ENCODE peak calls at places on chromosomes 3 and 15, in ten cellular contexts. P is CD4-positive, alpha-beta memory T cell; Z is cardiac fibroblast; H is DND-41; J is uterus; R is brain microvascular endothelial cell; B is AG04450; K is heart right ventricle; X is bronchial epithelial cell; N is heart left ventricle. C is an unnamed sample.

GRCh38 chr3:156654834-156655233 is 19.6 kb upstream of the TIPARP start:
- DNase-seq in P (no peak), Z (no peak), H (no peak), J (no peak), R (no peak), B (no peak), K (no peak), X (no peak), N (no peak), C (no peak)

GRCh38 chr15:63089260-63090043 is 32.2 kb upstream of the LACTB start:
- DNase-seq in P (no peak), Z (peak), H (peak), J (peak), R (peak), B (peak), K (peak), X (peak), N (peak), C (peak)

GRCh38 chr3:169861871-169862270 is 7.9 kb downstream of the LRRC31 start:
- DNase-seq in P (no peak), Z (no peak), H (no peak), J (no peak), R (no peak), B (no peak), K (no peak), X (no peak), N (no peak), C (no peak)

GRCh38 chr3:135908225-135908624 is 57.3 kb upstream of the PPP2R3A start:
- DNase-seq in P (no peak), Z (peak), H (no peak), J (no peak), R (no peak), B (no peak), K (no peak), X (peak), N (no peak), C (no peak)

GRCh38 chr3:32313723-32314473 is 75.4 kb downstream of the CMTM8 start:
- DNase-seq in P (no peak), Z (peak), H (no peak), J (no peak), R (peak), B (no peak), K (no peak), X (peak), N (no peak), C (no peak)

GRCh38 chr3:190579514-190580137 is 65.7 kb downstream of the IL1RAP start:
- DNase-seq in P (no peak), Z (no peak), H (no peak), J (no peak), R (no peak), B (no peak), K (no peak), X (peak), N (no peak), C (no peak)

GRCh38 chr15:70337292-70338186 is 239.8 kb upstream of the TLE3 start:
- DNase-seq in P (no peak), Z (no peak), H (no peak), J (no peak), R (no peak), B (no peak), K (no peak), X (no peak), N (no peak), C (no peak)

GRCh38 chr3:172752651-172753050 is 2.1 kb downstream of the ECT2 start:
- DNase-seq in P (no peak), Z (no peak), H (no peak), J (no peak), R (no peak), B (no peak), K (no peak), X (no peak), N (no peak), C (no peak)

GRCh38 chr3:11757441-11757875 is 89.2 kb downstream of the TAMM41 start:
- DNase-seq in P (no peak), Z (peak), H (no peak), J (no peak), R (peak), B (peak), K (no peak), X (no peak), N (no peak), C (no peak)

GRCh38 chr15:69170597-69170996 is 10.2 kb downstream of the GLCE start:
- DNase-seq in P (no peak), Z (no peak), H (no peak), J (no peak), R (no peak), B (no peak), K (no peak), X (no peak), N (no peak), C (no peak)

GRCh38 chr3:128726691-128727031 is 678 bp downstream of the RAB7A start:
- DNase-seq in P (peak), Z (peak), H (peak), J (peak), R (peak), B (no peak), K (peak), X (peak), N (peak), C (no peak)

GRCh38 chr3:54817628-54818027 is 110.2 kb downstream of the LRTM1 start:
- DNase-seq in P (no peak), Z (no peak), H (no peak), J (no peak), R (no peak), B (peak), K (no peak), X (peak), N (no peak), C (no peak)

GRCh38 chr15:95068847-95069518 is 837.6 kb downstream of the MCTP2 start:
- DNase-seq in P (no peak), Z (no peak), H (no peak), J (no peak), R (no peak), B (no peak), K (no peak), X (no peak), N (no peak), C (no peak)

GRCh38 chr15:89406756-89407650 is 72.4 kb upstream of the POLG start:
- DNase-seq in P (no peak), Z (no peak), H (no peak), J (no peak), R (no peak), B (no peak), K (no peak), X (no peak), N (no peak), C (no peak)

GRCh38 chr3:49787182-49787464 is 781 bp upstream of the IP6K1 start:
- DNase-seq in P (no peak), Z (no peak), H (no peak), J (no peak), R (no peak), B (no peak), K (no peak), X (peak), N (no peak), C (no peak)

GRCh38 chr3:129555616-129556357 is 12.8 kb downstream of the H1-8 start:
- DNase-seq in P (no peak), Z (no peak), H (no peak), J (no peak), R (peak), B (no peak), K (no peak), X (no peak), N (no peak), C (no peak)

GRCh38 chr3:14633819-14634424 is 17.6 kb upstream of the CCDC174 start:
- DNase-seq in P (peak), Z (peak), H (peak), J (no peak), R (peak), B (peak), K (peak), X (peak), N (peak), C (peak)

GRCh38 chr3:157136647-157137387 is 23.1 kb downstream of the CCNL1 start:
- DNase-seq in P (no peak), Z (peak), H (no peak), J (no peak), R (no peak), B (no peak), K (no peak), X (peak), N (no peak), C (no peak)

GRCh38 chr3:65672876-65673815 is 365.6 kb downstream of the MAGI1 start:
- DNase-seq in P (no peak), Z (peak), H (peak), J (peak), R (peak), B (peak), K (peak), X (peak), N (peak), C (no peak)

GRCh38 chr15:84681822-84682221 is 23.8 kb upstream of the NMB start:
- DNase-seq in P (peak), Z (peak), H (no peak), J (no peak), R (peak), B (no peak), K (no peak), X (peak), N (no peak), C (no peak)

GRCh38 chr3:105158277-105158676 is 208.4 kb upstream of the ALCAM start:
- DNase-seq in P (no peak), Z (no peak), H (no peak), J (no peak), R (no peak), B (no peak), K (no peak), X (no peak), N (no peak), C (no peak)

GRCh38 chr15:95770191-95770590 is 560.3 kb upstream of the NR2F2 start:
- DNase-seq in P (no peak), Z (peak), H (no peak), J (no peak), R (peak), B (no peak), K (no peak), X (peak), N (no peak), C (no peak)

GRCh38 chr3:186640473-186640818 is 247 bp downstream of the FETUB start:
- DNase-seq in P (no peak), Z (peak), H (no peak), J (no peak), R (peak), B (no peak), K (no peak), X (peak), N (no peak), C (no peak)

GRCh38 chr3:51777985-51778384 is 1.1 kb downstream of the IQCF6 start:
- DNase-seq in P (no peak), Z (no peak), H (no peak), J (no peak), R (no peak), B (no peak), K (peak), X (no peak), N (peak), C (no peak)

GRCh38 chr3:39456159-39456558 is 11.3 kb upstream of the MOBP start:
- DNase-seq in P (no peak), Z (no peak), H (no peak), J (no peak), R (no peak), B (no peak), K (no peak), X (no peak), N (no peak), C (no peak)

GRCh38 chr3:80334534-80334933 is 566.7 kb upstream of the ROBO1 start:
- DNase-seq in P (no peak), Z (no peak), H (no peak), J (no peak), R (no peak), B (no peak), K (no peak), X (no peak), N (no peak), C (no peak)

GRCh38 chr3:6994081-6994668 is 133.3 kb downstream of the GRM7 start:
- DNase-seq in P (no peak), Z (peak), H (no peak), J (no peak), R (no peak), B (no peak), K (no peak), X (peak), N (no peak), C (no peak)

GRCh38 chr15:77508541-77509505 is 88.1 kb downstream of the HMG20A start:
- DNase-seq in P (no peak), Z (peak), H (no peak), J (no peak), R (no peak), B (no peak), K (peak), X (no peak), N (no peak), C (no peak)

GRCh38 chr15:99385865-99386264 is 134.6 kb downstream of the LRRC28 start:
- DNase-seq in P (no peak), Z (peak), H (no peak), J (peak), R (peak), B (peak), K (peak), X (no peak), N (peak), C (no peak)

GRCh38 chr3:52779411-52780297 is 2.3 kb downstream of the ITIH1 start:
- DNase-seq in P (no peak), Z (no peak), H (no peak), J (no peak), R (no peak), B (no peak), K (no peak), X (no peak), N (no peak), C (no peak)

GRCh38 chr3:106862067-106862466 is 515.2 kb upstream of the CCDC54 start:
- DNase-seq in P (no peak), Z (peak), H (no peak), J (no peak), R (peak), B (no peak), K (no peak), X (peak), N (no peak), C (no peak)

GRCh38 chr3:46386206-46386605 is 15.5 kb downstream of the CCR5 start:
- DNase-seq in P (no peak), Z (peak), H (peak), J (no peak), R (peak), B (no peak), K (no peak), X (peak), N (no peak), C (no peak)

GRCh38 chr3:113804701-113805100 is 33.9 kb upstream of the GRAMD1C start:
- DNase-seq in P (no peak), Z (no peak), H (no peak), J (no peak), R (no peak), B (no peak), K (no peak), X (no peak), N (no peak), C (no peak)

GRCh38 chr3:89179355-89179997 is 72.1 kb downstream of the EPHA3 start:
- DNase-seq in P (no peak), Z (peak), H (no peak), J (no peak), R (peak), B (no peak), K (no peak), X (peak), N (no peak), C (no peak)

GRCh38 chr3:142958707-142959106 is 4.8 kb downstream of the PAQR9 start:
- DNase-seq in P (no peak), Z (peak), H (no peak), J (no peak), R (peak), B (no peak), K (no peak), X (peak), N (peak), C (no peak)

GRCh38 chr3:51717947-51718346 is 11.1 kb downstream of the GRM2 start:
- DNase-seq in P (no peak), Z (no peak), H (no peak), J (no peak), R (no peak), B (no peak), K (no peak), X (no peak), N (no peak), C (no peak)

GRCh38 chr15:45469027-45469426 is 53.5 kb downstream of the SLC30A4 start:
- DNase-seq in P (no peak), Z (no peak), H (no peak), J (no peak), R (no peak), B (no peak), K (no peak), X (no peak), N (no peak), C (no peak)
- H3K4me3 ChIP-seq in P (no peak), Z (no peak), H (no peak), J (no peak), R (no peak), B (no peak), K (no peak), X (no peak), N (no peak), C (no peak)

GRCh38 chr15:93656041-93656440 is 567.0 kb upstream of the RGMA start:
- DNase-seq in P (no peak), Z (no peak), H (no peak), J (no peak), R (no peak), B (no peak), K (no peak), X (peak), N (no peak), C (no peak)
- H3K4me3 ChIP-seq in P (no peak), Z (no peak), H (no peak), J (no peak), R (no peak), B (no peak), K (no peak), X (no peak), N (no peak), C (no peak)

GRCh38 chr15:33310481-33311311 is at the start of gene RYR3:
- DNase-seq in P (no peak), Z (peak), H (no peak), J (peak), R (peak), B (no peak), K (peak), X (peak), N (no peak), C (no peak)
- H3K4me3 ChIP-seq in P (no peak), Z (no peak), H (no peak), J (peak), R (peak), B (no peak), K (peak), X (no peak), N (peak), C (no peak)

GRCh38 chr15:42456539-42456938 is 34.4 kb downstream of the ZNF106 start:
- DNase-seq in P (no peak), Z (peak), H (no peak), J (no peak), R (no peak), B (no peak), K (no peak), X (no peak), N (no peak), C (no peak)

GRCh38 chr15:42461261-42461660 is 29.7 kb downstream of the ZNF106 start:
- DNase-seq in P (no peak), Z (no peak), H (no peak), J (no peak), R (no peak), B (no peak), K (no peak), X (no peak), N (no peak), C (no peak)

GRCh38 chr15:42456971-42457370 is 34.0 kb downstream of the ZNF106 start:
- DNase-seq in P (no peak), Z (peak), H (no peak), J (no peak), R (peak), B (no peak), K (no peak), X (no peak), N (no peak), C (no peak)

GRCh38 chr15:42453826-42454225 is 37.1 kb downstream of the ZNF106 start:
- DNase-seq in P (no peak), Z (no peak), H (no peak), J (no peak), R (no peak), B (no peak), K (no peak), X (no peak), N (no peak), C (no peak)

DNA sequence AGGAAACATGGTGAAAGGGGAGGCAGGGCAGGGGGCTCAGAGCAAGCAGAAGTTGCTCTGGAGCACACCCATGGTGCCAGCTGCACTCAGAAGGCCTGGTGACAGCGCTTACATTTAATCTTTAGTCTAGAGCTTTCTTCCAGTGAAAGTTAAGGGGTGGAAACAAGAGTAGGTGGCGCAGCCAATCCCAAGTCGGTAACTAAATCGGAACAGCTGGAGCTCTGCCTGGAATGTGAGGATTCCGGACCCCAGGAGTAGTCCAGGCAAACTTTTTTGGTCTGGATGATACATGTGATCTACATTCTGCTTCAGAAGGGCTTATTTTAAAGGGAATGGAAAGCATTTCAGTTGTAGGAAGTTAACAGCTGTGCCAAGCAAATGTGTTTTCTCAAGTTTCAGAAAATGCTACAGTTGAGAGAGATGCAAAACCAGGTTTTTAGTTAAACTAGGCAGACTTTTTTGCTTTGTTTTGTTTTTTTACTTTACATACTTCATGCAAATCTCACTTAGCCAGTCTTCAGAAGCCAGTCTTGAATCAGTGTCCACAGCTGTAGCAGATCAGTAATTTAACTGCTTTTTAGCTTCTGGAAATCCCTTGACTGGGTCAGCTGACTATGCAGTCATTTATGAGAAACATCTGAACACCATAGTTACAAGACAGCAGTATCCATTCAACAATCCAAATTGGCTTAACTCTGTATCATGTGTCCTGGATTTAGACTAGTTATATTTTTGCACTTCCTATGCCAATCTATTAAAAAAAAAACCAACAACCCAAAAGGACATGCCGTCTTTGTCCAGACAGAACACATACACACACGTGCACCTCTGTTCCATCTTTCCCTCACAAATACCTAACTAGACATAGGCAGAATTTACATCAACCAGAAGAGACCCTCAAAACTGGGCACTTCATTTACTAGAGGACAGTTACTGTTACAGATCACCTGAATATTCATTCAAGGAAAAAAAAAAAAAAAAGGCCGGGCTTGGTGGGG is 33.2 kb downstream of the ZNF106 start:
- DNase-seq in P (no peak), Z (peak), H (no peak), J (peak), R (peak), B (peak), K (peak), X (peak), N (peak), C (peak)
- H3K4me3 ChIP-seq in P (no peak), Z (peak), H (no peak), J (peak), R (peak), B (peak), K (peak), X (no peak), N (peak), C (peak)

GRCh38 chr3:181613813-181614212 is 97.9 kb upstream of the SOX2 start:
- DNase-seq in P (no peak), Z (no peak), H (no peak), J (no peak), R (no peak), B (no peak), K (no peak), X (no peak), N (no peak), C (no peak)
- H3K4me3 ChIP-seq in P (no peak), Z (no peak), H (no peak), J (no peak), R (no peak), B (no peak), K (no peak), X (no peak), N (no peak), C (no peak)

DNA sequence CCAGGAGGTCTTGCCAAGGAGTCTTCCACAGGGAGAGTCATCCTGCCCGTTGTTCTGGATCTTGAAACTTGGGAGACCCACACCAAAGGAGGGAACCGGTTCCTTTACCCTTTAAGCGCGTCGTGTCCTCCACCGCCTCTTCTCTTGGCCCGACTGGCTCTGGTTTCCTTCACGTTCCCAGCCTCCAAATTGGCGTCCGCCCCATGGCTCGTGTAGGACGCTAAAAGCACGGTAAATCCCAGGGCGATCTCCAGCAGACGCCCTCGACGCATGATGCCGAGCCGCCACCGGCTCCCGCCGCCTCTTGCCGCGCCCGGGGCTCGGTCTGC is 1.0 kb downstream of the FBN1 start:
- DNase-seq in P (no peak), Z (peak), H (no peak), J (peak), R (no peak), B (no peak), K (peak), X (no peak), N (no peak), C (no peak)
- H3K4me3 ChIP-seq in P (no peak), Z (peak), H (no peak), J (peak), R (peak), B (peak), K (peak), X (no peak), N (peak), C (peak)

GRCh38 chr3:76991165-76991564 is 48.7 kb upstream of the ROBO2 start:
- DNase-seq in P (no peak), Z (no peak), H (no peak), J (no peak), R (no peak), B (no peak), K (no peak), X (peak), N (no peak), C (no peak)

GRCh38 chr3:76986876-76987513 is 52.9 kb upstream of the ROBO2 start:
- DNase-seq in P (no peak), Z (no peak), H (no peak), J (no peak), R (no peak), B (no peak), K (no peak), X (no peak), N (no peak), C (no peak)

GRCh38 chr3:76990606-76991005 is 49.3 kb upstream of the ROBO2 start:
- DNase-seq in P (no peak), Z (no peak), H (no peak), J (no peak), R (no peak), B (no peak), K (no peak), X (no peak), N (no peak), C (no peak)
- H3K4me3 ChIP-seq in P (no peak), Z (no peak), H (no peak), J (no peak), R (no peak), B (no peak), K (no peak), X (no peak), N (no peak), C (no peak)

C was measured in HFF-Myc.